ENCODE peak calls at places on chromosomes 2 and 18, in six cellular contexts. G, L, Q, D, U and S are unnamed samples.

GRCh38 chr2:111663471-111663951 is 220.5 kb downstream of the ANAPC1 start:
- DNase-seq in L (no peak), G (no peak), D (no peak), U (no peak), Q (no peak), S (no peak)

GRCh38 chr2:12002215-12002614 is 255.8 kb downstream of the LPIN1 start:
- DNase-seq in L (no peak), U (no peak), D (no peak), Q (no peak), G (no peak), S (no peak)

GRCh38 chr2:119083416-119083815 is 75.1 kb downstream of the C1QL2 start:
- DNase-seq in G (no peak), Q (no peak), D (no peak), L (no peak), U (no peak), S (no peak)

GRCh38 chr2:113175101-113175628 is 1.4 kb downstream of the PSD4 start:
- DNase-seq in U (no peak), Q (peak), L (no peak), D (no peak), G (no peak), S (peak)

GRCh38 chr2:27727257-27727656 is 44.3 kb upstream of the MRPL33 start:
- DNase-seq in Q (no peak), G (no peak), D (no peak), U (no peak), L (no peak), S (no peak)

GRCh38 chr18:23650963-23651927 is 11.5 kb downstream of the ANKRD29 start:
- DNase-seq in Q (no peak), L (peak), G (no peak), D (no peak), U (no peak), S (no peak)

GRCh38 chr2:55885129-55885943 is 38.2 kb downstream of the EFEMP1 start:
- DNase-seq in Q (no peak), D (no peak), L (no peak), U (no peak), G (no peak), S (peak)

GRCh38 chr2:85506768-85507181 is 32.2 kb upstream of the MAT2A start:
- DNase-seq in L (no peak), U (no peak), D (no peak), Q (no peak), G (no peak), S (no peak)

GRCh38 chr2:166545473-166545872 is 51.4 kb upstream of the SCN7A start:
- DNase-seq in U (no peak), L (no peak), G (no peak), Q (no peak), D (no peak), S (no peak)

GRCh38 chr2:240703417-240704341 is 12.0 kb downstream of the AQP12A start:
- DNase-seq in U (no peak), D (peak), G (no peak), Q (no peak), L (no peak), S (peak)

GRCh38 chr18:63237911-63238710 is 81.5 kb downstream of the BCL2 start:
- DNase-seq in U (no peak), D (no peak), L (peak), G (peak), Q (no peak), S (no peak)

GRCh38 chr2:176096986-176097819 is 2.4 kb upstream of the HOXD12 start:
- DNase-seq in G (peak), Q (peak), L (peak), U (peak), D (peak), S (peak)

GRCh38 chr2:7196871-7197270 is 279.7 kb downstream of the RNF144A start:
- DNase-seq in G (no peak), Q (no peak), D (no peak), L (no peak), U (no peak), S (no peak)

GRCh38 chr2:74028290-74028689 is 43.6 kb downstream of the TET3 start:
- DNase-seq in D (no peak), L (no peak), U (no peak), Q (no peak), G (no peak), S (no peak)

GRCh38 chr2:99883356-99883867 is 259.0 kb downstream of the AFF3 start:
- DNase-seq in L (no peak), D (no peak), G (no peak), U (no peak), Q (no peak), S (no peak)

GRCh38 chr2:209331291-209331844 is 92.5 kb upstream of the MAP2 start:
- DNase-seq in G (no peak), D (no peak), L (peak), U (peak), Q (no peak), S (no peak)

GRCh38 chr2:31238126-31238905 is 4.4 kb downstream of the EHD3 start:
- DNase-seq in D (no peak), L (no peak), G (no peak), Q (no peak), U (no peak), S (no peak)

GRCh38 chr2:134504586-134505336 is 214.0 kb downstream of the TMEM163 start:
- DNase-seq in U (no peak), D (no peak), L (no peak), Q (no peak), G (no peak), S (no peak)

GRCh38 chr18:41532344-41533086 is 422.5 kb upstream of the PIK3C3 start:
- DNase-seq in U (no peak), D (no peak), Q (no peak), G (no peak), L (peak), S (no peak)

GRCh38 chr2:241535871-241536639 is 22.5 kb upstream of the BOK start:
- DNase-seq in G (no peak), D (no peak), L (no peak), U (no peak), Q (no peak), S (no peak)